ENCODE peak calls at places on chromosome 10, in four cellular contexts. M is lung, D is cardiac muscle cell, V is ovary. Q is an unnamed sample.

GRCh38 chr10:117552759-117553158 is 10.2 kb downstream of the EMX2 start:
- DNase-seq in M (no peak), D (no peak), V (no peak), Q (no peak)

GRCh38 chr10:95287281-95287680 is 3.5 kb downstream of the PDLIM1 start:
- DNase-seq in M (no peak), D (no peak), V (no peak), Q (no peak)

GRCh38 chr10:110446954-110447608 is 50.6 kb upstream of the DUSP5 start:
- DNase-seq in M (no peak), D (no peak), V (no peak), Q (peak; percentile 72)

GRCh38 chr10:79052311-79053080 is 16.3 kb upstream of the ZMIZ1 start:
- DNase-seq in M (no peak), D (peak; percentile 57), V (peak; percentile 20), Q (no peak)

GRCh38 chr10:12484945-12485805 is 135.8 kb downstream of the CAMK1D start:
- DNase-seq in M (no peak), D (peak; percentile 65), V (no peak), Q (no peak)

GRCh38 chr10:49297818-49298665 is 928 bp upstream of the C10orf71 start:
- DNase-seq in M (no peak), D (no peak), V (no peak), Q (no peak)

GRCh38 chr10:97738616-97739015 is 1.7 kb downstream of the ZFYVE27 start:
- DNase-seq in M (no peak), D (no peak), V (peak; percentile 25), Q (no peak)

GRCh38 chr10:22805304-22805703 is 90.9 kb upstream of the PIP4K2A start:
- DNase-seq in M (no peak), D (no peak), V (no peak), Q (peak; percentile 43)

GRCh38 chr10:132427939-132428367 is 31.0 kb downstream of the PWWP2B start:
- DNase-seq in M (no peak), D (no peak), V (no peak), Q (no peak)

GRCh38 chr10:15808204-15808797 is 52.0 kb downstream of the MINDY3 start:
- DNase-seq in M (no peak), D (no peak), V (no peak), Q (no peak)

GRCh38 chr10:93081834-93082233 is 8.1 kb downstream of the CYP26A1 start:
- DNase-seq in M (no peak), D (no peak), V (no peak), Q (no peak)

GRCh38 chr10:122013311-122013780 is 24.4 kb downstream of the TACC2 start:
- DNase-seq in M (no peak), D (no peak), V (no peak), Q (no peak)

GRCh38 chr10:99276848-99277486 is 41.3 kb upstream of the HPSE2 start:
- DNase-seq in M (no peak), D (peak; percentile 35), V (no peak), Q (no peak)
- TF ChIP-seq CTCF in M (no peak), D (peak; percentile 35), V (no peak), Q (peak; percentile 25)

DNA sequence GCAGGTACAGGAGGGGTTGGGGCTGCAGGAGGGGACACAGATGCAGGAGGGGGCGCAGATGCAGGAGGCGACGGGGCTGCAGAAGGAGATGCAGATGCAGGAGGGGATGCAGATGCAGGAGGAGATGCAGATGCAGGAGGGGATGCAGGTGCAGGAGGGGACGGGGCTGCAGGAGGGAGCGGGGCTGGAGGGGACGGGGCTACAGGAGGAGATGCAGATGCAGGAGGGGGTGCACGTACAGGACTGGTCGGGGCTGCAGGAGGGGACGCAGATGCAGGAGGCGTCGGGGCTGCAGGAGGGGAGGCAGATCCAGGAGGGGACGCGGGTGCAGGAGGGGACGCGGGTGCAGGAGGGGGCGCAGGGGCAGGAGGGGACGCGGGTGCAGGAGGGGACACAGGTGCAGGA is 66.5 kb downstream of the VWA2 start:
- DNase-seq in M (no peak), D (no peak), V (no peak), Q (no peak)
- H3K4me3 ChIP-seq in M (no peak overlapping the region), D (no peak overlapping the region), V (no peak overlapping the region), Q (no peak overlapping the region)

GRCh38 chr10:51367120-51367519 is 292.8 kb downstream of the PRKG1 start:
- DNase-seq in M (no peak), D (no peak), V (no peak), Q (no peak)

GRCh38 chr10:51369903-51370302 is 295.6 kb downstream of the PRKG1 start:
- DNase-seq in M (no peak), D (no peak), V (no peak), Q (peak; percentile 20)

GRCh38 chr10:51366044-51366443 is 291.8 kb downstream of the PRKG1 start:
- DNase-seq in M (no peak), D (no peak), V (no peak), Q (no peak)

GRCh38 chr10:51371725-51372124 is 297.4 kb downstream of the PRKG1 start:
- DNase-seq in M (no peak), D (no peak), V (no peak), Q (no peak)

DNA sequence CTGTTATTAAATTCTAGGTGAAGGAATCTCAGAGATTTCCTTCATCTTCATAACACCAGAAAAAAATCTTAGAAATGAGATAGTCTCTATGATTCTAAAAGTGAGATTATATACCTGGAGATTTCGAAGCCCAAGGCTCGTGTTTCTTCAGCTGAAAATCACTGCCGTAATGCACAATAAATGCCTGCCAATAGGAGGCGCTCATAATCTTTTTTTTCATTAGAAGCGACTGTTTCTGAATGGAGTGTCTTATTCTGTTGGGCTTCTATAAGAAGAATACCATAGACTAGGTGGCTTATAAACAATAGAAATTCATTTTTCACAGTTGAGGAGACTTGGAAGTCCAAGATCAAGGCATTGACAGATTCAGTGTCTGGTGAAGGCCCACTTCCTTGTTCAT is 294.7 kb downstream of the PRKG1 start:
- DNase-seq in M (no peak), D (no peak), V (no peak), Q (no peak)
- TF ChIP-seq CTCF in M (no peak), D (peak; percentile 1), V (no peak), Q (peak; percentile 25)

GRCh38 chr10:1413823-1414222 is 323.5 kb downstream of the ADARB2 start:
- DNase-seq in M (no peak), D (no peak), V (no peak), Q (no peak)

GRCh38 chr10:1414893-1415292 is 322.4 kb downstream of the ADARB2 start:
- DNase-seq in M (no peak), D (no peak), V (no peak), Q (no peak)

GRCh38 chr10:1417574-1417973 is 319.8 kb downstream of the ADARB2 start:
- DNase-seq in M (no peak), D (no peak), V (no peak), Q (no peak)

GRCh38 chr10:1418031-1418550 is 319.2 kb downstream of the ADARB2 start:
- DNase-seq in M (no peak), D (no peak), V (no peak), Q (no peak)

DNA sequence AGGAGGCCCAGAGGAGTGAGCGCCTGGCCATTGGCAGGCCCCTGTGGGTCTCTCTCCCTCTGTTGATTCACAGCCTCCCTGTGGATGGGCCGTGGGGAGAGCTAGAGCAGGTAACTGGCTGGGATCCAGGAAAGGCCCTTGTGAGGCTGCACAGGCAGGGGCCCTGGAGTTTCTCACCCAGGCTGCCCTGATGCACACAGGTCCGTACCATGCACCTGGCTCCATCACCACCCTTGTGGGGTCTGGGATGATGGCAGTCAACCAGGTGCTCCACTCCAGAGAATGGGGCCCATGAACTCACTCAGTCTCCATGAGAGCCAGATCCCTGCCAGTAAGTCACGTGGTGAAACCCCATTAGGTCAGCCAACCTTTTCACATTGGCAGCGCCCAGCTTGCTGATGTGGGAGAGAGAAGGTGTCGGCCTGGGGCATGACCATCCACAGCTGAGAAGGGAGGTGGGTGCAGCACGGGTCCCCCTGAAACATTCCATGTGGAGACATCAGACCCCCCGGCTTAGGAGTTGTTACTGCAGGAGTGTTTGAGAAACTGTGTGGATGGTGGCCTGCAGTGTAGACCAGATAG is 320.8 kb downstream of the ADARB2 start:
- DNase-seq in M (no peak), D (no peak), V (no peak), Q (no peak)
- H3K4me3 ChIP-seq in M (no peak overlapping the region), D (no peak overlapping the region), V (no peak overlapping the region), Q (no peak overlapping the region)

GRCh38 chr10:24339387-24339786 is 130.4 kb downstream of the KIAA1217 start:
- DNase-seq in M (no peak), D (no peak), V (no peak), Q (no peak)
- TF ChIP-seq CTCF in M (no peak), D (no peak), V (no peak), Q (no peak)

Q was measured in HFF-Myc.